ENCODE peak calls at places on chromosomes 16 and 17, in four cellular contexts. B is suprapubic skin, G is AG04449, F is astrocyte. Y is an unnamed sample.

GRCh38 chr16:84821728-84822676 is 2.2 kb downstream of the CRISPLD2 start:
- DNase-seq in B (no peak), G (no peak), F (no peak), Y (no peak)

GRCh38 chr16:2365895-2366294 is 25.4 kb upstream of the ABCA3 start:
- DNase-seq in B (no peak), G (peak), F (peak), Y (no peak)

GRCh38 chr17:81553616-81554181 is 1.5 kb upstream of the FAAP100 start:
- DNase-seq in B (peak), G (peak), F (peak), Y (peak)

GRCh38 chr16:86490859-86491642 is 19.3 kb upstream of the FOXF1 start:
- DNase-seq in B (no peak), G (no peak), F (no peak), Y (no peak)

GRCh38 chr17:76147211-76148014 is 6.4 kb upstream of the FOXJ1 start:
- DNase-seq in B (no peak), G (no peak), F (no peak), Y (no peak)

GRCh38 chr17:59754547-59754946 is 47.1 kb downstream of the VMP1 start:
- DNase-seq in B (no peak), G (peak), F (peak), Y (peak)

GRCh38 chr16:24035127-24035842 is 199.5 kb downstream of the PRKCB start:
- DNase-seq in B (no peak), G (no peak), F (no peak), Y (no peak)

GRCh38 chr16:89113661-89114060 is 20.0 kb downstream of the ACSF3 start:
- DNase-seq in B (no peak), G (no peak), F (no peak), Y (no peak)

GRCh38 chr17:8366231-8366630 is 10.3 kb downstream of the KRABD2 start:
- DNase-seq in B (no peak), G (peak), F (peak), Y (no peak)

GRCh38 chr17:76805319-76805718 is 62.9 kb upstream of the MGAT5B start:
- DNase-seq in B (no peak), G (no peak), F (no peak), Y (no peak)

GRCh38 chr17:7988750-7989178 is 13.7 kb upstream of the GUCY2D start:
- DNase-seq in B (peak), G (no peak), F (peak), Y (peak)

GRCh38 chr17:41360291-41360995 is 9.2 kb downstream of the KRT33B start:
- DNase-seq in B (no peak), G (no peak), F (peak), Y (peak)

GRCh38 chr17:42969006-42969581 is 4.8 kb upstream of the AARSD1 start:
- DNase-seq in B (no peak), G (no peak), F (no peak), Y (peak)

GRCh38 chr17:80795737-80796136 is 195.9 kb upstream of the CHMP6 start:
- DNase-seq in B (peak), G (no peak), F (no peak), Y (no peak)

GRCh38 chr16:89002851-89003830 is 26.1 kb upstream of the CBFA2T3 start:
- DNase-seq in B (no peak), G (no peak), F (no peak), Y (no peak)

GRCh38 chr17:57033296-57033695 is 51.8 kb upstream of the AKAP1 start:
- DNase-seq in B (no peak), G (no peak), F (no peak), Y (no peak)

GRCh38 chr17:67585077-67585602 is 132.6 kb upstream of the NOL11 start:
- DNase-seq in B (no peak), G (no peak), F (no peak), Y (no peak)

GRCh38 chr17:1638171-1638583 is 7.4 kb downstream of the SCARF1 start:
- DNase-seq in B (no peak), G (no peak), F (no peak), Y (no peak)

GRCh38 chr17:13508916-13509315 is 92.8 kb downstream of the HS3ST3A1 start:
- DNase-seq in B (no peak), G (no peak), F (no peak), Y (no peak)

GRCh38 chr16:70267516-70267915 is 15.8 kb upstream of the EXOSC6 start:
- DNase-seq in B (no peak), G (no peak), F (peak), Y (no peak)

GRCh38 chr17:67187927-67188326 is 57.1 kb downstream of the HELZ start:
- DNase-seq in B (no peak), G (no peak), F (no peak), Y (no peak)

GRCh38 chr17:19757536-19758180 is 9.6 kb upstream of the ALDH3A1 start:
- DNase-seq in B (no peak), G (no peak), F (no peak), Y (no peak)

GRCh38 chr17:885971-886571 is 93.5 kb downstream of the NXN start:
- DNase-seq in B (peak), G (no peak), F (no peak), Y (no peak)

GRCh38 chr16:67326472-67327309 is at the start of the genes KCTD19 and LRRC36:
- DNase-seq in B (peak), G (no peak), F (no peak), Y (no peak)

GRCh38 chr17:29063992-29064391 is 21.1 kb downstream of the PIPOX start:
- DNase-seq in B (no peak), G (no peak), F (no peak), Y (no peak)
- TF ChIP-seq CTCF in B (no peak), G (no peak), F (no peak), Y (no peak)

DNA sequence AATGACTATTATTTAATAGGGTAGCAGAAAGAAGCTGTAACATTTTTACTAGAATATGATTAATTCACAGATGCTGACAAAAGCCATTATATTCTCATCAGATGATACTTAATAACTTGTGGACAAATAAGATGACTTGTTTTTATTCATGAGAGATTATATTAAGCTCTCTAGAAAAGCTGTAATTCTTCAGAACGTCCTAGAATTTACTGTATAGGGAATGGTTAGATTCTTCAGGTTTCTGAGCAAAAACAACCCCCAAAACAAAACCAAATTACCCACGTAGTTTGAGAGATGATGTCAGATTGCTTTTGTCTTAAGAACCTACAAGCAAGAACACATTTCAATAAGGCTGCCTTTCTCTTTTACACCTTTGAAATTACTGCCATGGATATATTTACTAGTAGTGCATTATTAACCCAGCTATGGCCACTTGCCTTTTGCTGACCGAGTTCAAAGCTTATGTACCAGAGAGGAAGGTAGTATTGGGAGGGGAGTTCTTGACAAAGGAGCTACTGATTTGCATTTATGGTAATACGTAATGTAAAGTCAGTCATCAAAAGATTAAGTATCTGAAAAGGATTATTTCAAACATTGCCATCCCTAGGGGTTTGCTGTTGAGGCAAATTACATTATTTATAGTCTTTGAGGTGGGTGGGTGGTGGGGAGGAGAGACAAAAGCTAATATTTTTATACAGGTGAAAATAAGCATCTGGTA is 51.7 kb downstream of the NLK start:
- DNase-seq in B (no peak), G (no peak), F (no peak), Y (no peak)
- TF ChIP-seq CTCF in B (no peak), G (no peak), F (no peak), Y (no peak)

DNA sequence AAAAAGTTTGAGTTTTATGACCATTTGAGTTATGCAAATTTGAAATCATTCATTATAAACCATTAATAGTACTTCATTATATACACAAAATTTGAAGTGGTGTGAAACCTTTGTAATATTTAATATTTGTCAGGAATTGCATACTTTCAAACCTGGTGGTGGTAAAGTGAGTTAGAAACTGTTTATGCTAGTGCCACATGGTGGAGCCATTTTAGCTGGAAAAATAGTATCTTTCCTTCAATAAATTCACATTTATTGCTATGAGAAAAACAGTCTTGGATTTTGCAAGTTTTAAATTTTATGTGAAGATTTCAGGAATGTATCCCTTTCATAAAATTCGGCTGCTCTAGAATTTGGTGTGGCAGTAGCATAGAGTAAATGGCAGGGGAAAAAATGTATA is 7.3 kb upstream of the BLMH start:
- DNase-seq in B (no peak), G (no peak), F (no peak), Y (no peak)
- TF ChIP-seq CTCF in B (no peak), G (peak), F (peak), Y (peak)

GRCh38 chr16:17541324-17541723 is 70.6 kb upstream of the XYLT1 start:
- DNase-seq in B (no peak), G (no peak), F (no peak), Y (no peak)

GRCh38 chr16:17543073-17543472 is 72.3 kb upstream of the XYLT1 start:
- DNase-seq in B (no peak), G (no peak), F (no peak), Y (no peak)

GRCh38 chr16:17544304-17544703 is 73.5 kb upstream of the XYLT1 start:
- DNase-seq in B (no peak), G (no peak), F (no peak), Y (no peak)

GRCh38 chr16:17548825-17549224 is 78.1 kb upstream of the XYLT1 start:
- DNase-seq in B (no peak), G (no peak), F (no peak), Y (no peak)

DNA sequence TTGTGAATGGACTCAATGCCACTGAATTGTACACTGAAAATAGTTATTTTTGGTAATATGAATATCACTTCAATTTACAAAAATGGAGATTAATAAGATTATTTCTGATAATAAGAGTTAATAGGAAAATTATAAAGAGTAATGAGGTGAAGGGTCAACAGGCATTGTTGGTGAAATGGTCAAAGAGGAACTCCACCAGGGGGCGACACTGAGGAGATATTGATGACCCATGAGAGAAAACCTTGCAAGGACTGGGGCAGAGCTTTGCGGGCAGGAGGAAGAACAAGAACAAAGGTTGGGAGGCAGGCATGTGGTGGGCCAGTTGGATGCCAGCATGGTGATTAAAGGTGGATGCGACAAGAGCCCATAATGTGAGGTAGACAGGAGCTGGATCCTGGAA is 74.0 kb upstream of the XYLT1 start:
- DNase-seq in B (no peak), G (no peak), F (no peak), Y (no peak)
- TF ChIP-seq CTCF in B (no peak), G (no peak), F (no peak), Y (no peak)